ENCODE peak calls at places on chromosome 2, in four cellular contexts. One of them, this sample, is unnamed.

GRCh38 chr2:19488009-19488691 is 129.7 kb upstream of the OSR1 start:
- DNase-seq in RKO: peak
- DNase-seq in stimulated activated CD4-positive, alpha-beta T cell treated with anti-CD3 and anti-CD28 coated beads, Interleukin-2, amount 100 ng/mL, for 48 hours: peak
- DNase-seq in hypothalamus: no peak
- DNase-seq in this sample: no peak

GRCh38 chr2:162840598-162841246 is 2.2 kb upstream of the KCNH7 start:
- DNase-seq in RKO: peak
- DNase-seq in stimulated activated CD4-positive, alpha-beta T cell treated with anti-CD3 and anti-CD28 coated beads, Interleukin-2, amount 100 ng/mL, for 48 hours: peak
- DNase-seq in hypothalamus: no peak
- DNase-seq in this sample: no peak

GRCh38 chr2:3464401-3465005 is 54.8 kb downstream of the ADI1 start:
- DNase-seq in RKO: no peak
- DNase-seq in stimulated activated CD4-positive, alpha-beta T cell treated with anti-CD3 and anti-CD28 coated beads, Interleukin-2, amount 100 ng/mL, for 48 hours: no peak
- DNase-seq in hypothalamus: no peak
- DNase-seq in this sample: no peak

GRCh38 chr2:85409719-85410583 is at the start of gene CAPG:
- DNase-seq in stimulated activated CD4-positive, alpha-beta T cell treated with anti-CD3 and anti-CD28 coated beads, Interleukin-2, amount 100 ng/mL, for 48 hours: no peak
- DNase-seq in RKO: no peak
- DNase-seq in hypothalamus: no peak
- DNase-seq in this sample: no peak

GRCh38 chr2:223488814-223489213 is 113.3 kb downstream of the SCG2 start:
- DNase-seq in hypothalamus: no peak
- DNase-seq in stimulated activated CD4-positive, alpha-beta T cell treated with anti-CD3 and anti-CD28 coated beads, Interleukin-2, amount 100 ng/mL, for 48 hours: no peak
- DNase-seq in RKO: peak
- DNase-seq in this sample: no peak

GRCh38 chr2:147869934-147870333 is 25.1 kb downstream of the ACVR2A start:
- DNase-seq in hypothalamus: no peak
- DNase-seq in stimulated activated CD4-positive, alpha-beta T cell treated with anti-CD3 and anti-CD28 coated beads, Interleukin-2, amount 100 ng/mL, for 48 hours: no peak
- DNase-seq in RKO: no peak
- DNase-seq in this sample: no peak

GRCh38 chr2:72015281-72015680 is 132.4 kb downstream of the CYP26B1 start:
- DNase-seq in RKO: no peak
- DNase-seq in stimulated activated CD4-positive, alpha-beta T cell treated with anti-CD3 and anti-CD28 coated beads, Interleukin-2, amount 100 ng/mL, for 48 hours: no peak
- DNase-seq in hypothalamus: no peak
- DNase-seq in this sample: no peak

GRCh38 chr2:134011936-134012586 is 241.8 kb upstream of the MGAT5 start:
- DNase-seq in stimulated activated CD4-positive, alpha-beta T cell treated with anti-CD3 and anti-CD28 coated beads, Interleukin-2, amount 100 ng/mL, for 48 hours: no peak
- DNase-seq in hypothalamus: no peak
- DNase-seq in RKO: no peak
- DNase-seq in this sample: no peak

GRCh38 chr2:102240640-102241370 is 54.0 kb downstream of the IL1RL2 start:
- DNase-seq in hypothalamus: peak
- DNase-seq in stimulated activated CD4-positive, alpha-beta T cell treated with anti-CD3 and anti-CD28 coated beads, Interleukin-2, amount 100 ng/mL, for 48 hours: peak
- DNase-seq in RKO: peak
- DNase-seq in this sample: peak

GRCh38 chr2:68318686-68319396 is 908 bp downstream of the CNRIP1 start:
- DNase-seq in RKO: no peak
- DNase-seq in hypothalamus: no peak
- DNase-seq in stimulated activated CD4-positive, alpha-beta T cell treated with anti-CD3 and anti-CD28 coated beads, Interleukin-2, amount 100 ng/mL, for 48 hours: no peak
- DNase-seq in this sample: no peak

GRCh38 chr2:7707723-7708122 is 790.5 kb downstream of the RNF144A start:
- DNase-seq in hypothalamus: no peak
- DNase-seq in RKO: no peak
- DNase-seq in stimulated activated CD4-positive, alpha-beta T cell treated with anti-CD3 and anti-CD28 coated beads, Interleukin-2, amount 100 ng/mL, for 48 hours: no peak
- DNase-seq in this sample: no peak

GRCh38 chr2:100780203-100781008 is 39.5 kb upstream of the NPAS2 start:
- DNase-seq in stimulated activated CD4-positive, alpha-beta T cell treated with anti-CD3 and anti-CD28 coated beads, Interleukin-2, amount 100 ng/mL, for 48 hours: no peak
- DNase-seq in RKO: no peak
- DNase-seq in hypothalamus: no peak
- DNase-seq in this sample: no peak

GRCh38 chr2:88452980-88453582 is 588 bp upstream of the FOXI3 start:
- DNase-seq in RKO: no peak
- DNase-seq in stimulated activated CD4-positive, alpha-beta T cell treated with anti-CD3 and anti-CD28 coated beads, Interleukin-2, amount 100 ng/mL, for 48 hours: peak
- DNase-seq in hypothalamus: no peak
- DNase-seq in this sample: no peak

GRCh38 chr2:15733867-15734765 is 142.4 kb downstream of the DDX1 start:
- DNase-seq in stimulated activated CD4-positive, alpha-beta T cell treated with anti-CD3 and anti-CD28 coated beads, Interleukin-2, amount 100 ng/mL, for 48 hours: no peak
- DNase-seq in RKO: no peak
- DNase-seq in hypothalamus: no peak
- DNase-seq in this sample: no peak

GRCh38 chr2:109324859-109325258 is 195.9 kb downstream of the SH3RF3 start:
- DNase-seq in hypothalamus: peak
- DNase-seq in stimulated activated CD4-positive, alpha-beta T cell treated with anti-CD3 and anti-CD28 coated beads, Interleukin-2, amount 100 ng/mL, for 48 hours: no peak
- DNase-seq in RKO: no peak
- DNase-seq in this sample: no peak

GRCh38 chr2:47531378-47532042 is 128.6 kb downstream of the MSH2 start:
- DNase-seq in hypothalamus: no peak
- DNase-seq in RKO: no peak
- DNase-seq in stimulated activated CD4-positive, alpha-beta T cell treated with anti-CD3 and anti-CD28 coated beads, Interleukin-2, amount 100 ng/mL, for 48 hours: no peak
- DNase-seq in this sample: no peak

GRCh38 chr2:231662028-231662810 is 46.1 kb upstream of the PTMA start:
- DNase-seq in stimulated activated CD4-positive, alpha-beta T cell treated with anti-CD3 and anti-CD28 coated beads, Interleukin-2, amount 100 ng/mL, for 48 hours: peak
- DNase-seq in RKO: peak
- DNase-seq in hypothalamus: peak
- DNase-seq in this sample: no peak

GRCh38 chr2:232636788-232637420 is 3.5 kb downstream of the EFHD1 start:
- DNase-seq in RKO: no peak
- DNase-seq in hypothalamus: no peak
- DNase-seq in stimulated activated CD4-positive, alpha-beta T cell treated with anti-CD3 and anti-CD28 coated beads, Interleukin-2, amount 100 ng/mL, for 48 hours: no peak
- DNase-seq in this sample: no peak